ENCODE peak calls at places on chromosome 20, in seven cellular contexts. G, U, P, C, I, B and X are unnamed samples.

GRCh38 chr20:41900292-41900691 is 282.1 kb upstream of the CHD6 start:
- DNase-seq in G (no peak), U (no peak), P (no peak), C (no peak), I (no peak), B (no peak), X (no peak)

GRCh38 chr20:1472556-1473243 is 6.1 kb upstream of the NSFL1C start:
- DNase-seq in G (no peak), U (no peak), P (peak), C (no peak), I (no peak), B (no peak), X (no peak)

GRCh38 chr20:1618954-1619550 is 757 bp downstream of the SIRPB1 start:
- DNase-seq in G (no peak), U (no peak), P (peak), C (no peak), I (no peak), B (no peak), X (no peak)

GRCh38 chr20:44526129-44526528 is 4.3 kb upstream of the SERINC3 start:
- DNase-seq in G (peak), U (peak), P (no peak), C (no peak), I (no peak), B (no peak), X (peak)

GRCh38 chr20:49811825-49812462 is 684 bp upstream of the SLC9A8 start:
- DNase-seq in G (peak), U (peak), P (no peak), C (no peak), I (no peak), B (no peak), X (peak)

GRCh38 chr20:62444286-62444685 is 16.9 kb upstream of the RBBP8NL start:
- DNase-seq in G (no peak), U (no peak), P (no peak), C (no peak), I (no peak), B (no peak), X (no peak)

GRCh38 chr20:36908603-36909002 is 32.7 kb downstream of the TLDC2 start:
- DNase-seq in G (no peak), U (no peak), P (no peak), C (no peak), I (no peak), B (no peak), X (no peak)

GRCh38 chr20:20076297-20077065 is 24.1 kb downstream of the CFAP61 start:
- DNase-seq in G (peak), U (peak), P (no peak), C (peak), I (no peak), B (no peak), X (peak)

GRCh38 chr20:41697861-41698559 is 79.8 kb upstream of the CHD6 start:
- DNase-seq in G (peak), U (peak), P (no peak), C (no peak), I (no peak), B (no peak), X (peak)

GRCh38 chr20:36461600-36462439 is 79.5 kb upstream of the MYL9 start:
- DNase-seq in G (peak), U (no peak), P (peak), C (no peak), I (peak), B (peak), X (peak)

GRCh38 chr20:48695255-48695654 is 132.5 kb downstream of the PREX1 start:
- DNase-seq in G (no peak), U (no peak), P (no peak), C (no peak), I (no peak), B (no peak), X (peak)

GRCh38 chr20:63639093-63639860 is 12.4 kb upstream of the GMEB2 start:
- DNase-seq in G (no peak), U (no peak), P (no peak), C (no peak), I (peak), B (no peak), X (no peak)

GRCh38 chr20:57319584-57319983 is 10.0 kb upstream of the SPO11 start:
- DNase-seq in G (no peak), U (no peak), P (no peak), C (no peak), I (no peak), B (no peak), X (no peak)

GRCh38 chr20:58889334-58890072 is 37.0 kb downstream of the GNAS start:
- DNase-seq in G (peak), U (no peak), P (no peak), C (no peak), I (peak), B (no peak), X (peak)

GRCh38 chr20:38260378-38261053 is at the start of gene KIAA1755:
- DNase-seq in G (no peak), U (peak), P (no peak), C (peak), I (peak), B (no peak), X (no peak)

GRCh38 chr20:32282461-32282860 is 5.0 kb downstream of the KIF3B start:
- DNase-seq in G (no peak), U (no peak), P (no peak), C (no peak), I (peak), B (peak), X (peak)

GRCh38 chr20:24066075-24066700 is 77.6 kb upstream of the GGTLC1 start:
- DNase-seq in G (no peak), U (no peak), P (no peak), C (no peak), I (no peak), B (no peak), X (no peak)

GRCh38 chr20:33604991-33605370 is 57.1 kb upstream of the C20orf144 start:
- DNase-seq in G (no peak), U (no peak), P (no peak), C (no peak), I (no peak), B (no peak), X (no peak)